ENCODE peak calls at places on chromosomes 1 and 21, in four cellular contexts. One of them, this sample, is unnamed.

GRCh38 chr21:26887241-26887640 is 42.0 kb upstream of the ADAMTS1 start:
- DNase-seq in GM12878: no peak
- DNase-seq in K562: no peak
- DNase-seq in IMR-90: peak
- DNase-seq in this sample: no peak

GRCh38 chr1:24893431-24893830 is 36.6 kb downstream of the RUNX3 start:
- DNase-seq in GM12878: no peak
- DNase-seq in K562: no peak
- DNase-seq in IMR-90: no peak
- DNase-seq in this sample: no peak

GRCh38 chr1:41887365-41887764 is 31.4 kb downstream of the HIVEP3 start:
- DNase-seq in IMR-90: no peak
- DNase-seq in GM12878: no peak
- DNase-seq in K562: no peak
- DNase-seq in this sample: no peak

GRCh38 chr1:49356594-49356993 is 579.9 kb upstream of the BEND5 start:
- DNase-seq in GM12878: no peak
- DNase-seq in IMR-90: no peak
- DNase-seq in K562: no peak
- DNase-seq in this sample: no peak

GRCh38 chr1:214665606-214666110 is 62.7 kb downstream of the CENPF start:
- DNase-seq in GM12878: no peak
- DNase-seq in K562: no peak
- DNase-seq in IMR-90: peak
- DNase-seq in this sample: no peak

GRCh38 chr1:228090613-228091081 is 8.1 kb downstream of the ARF1 start:
- DNase-seq in K562: no peak
- DNase-seq in GM12878: no peak
- DNase-seq in IMR-90: peak
- DNase-seq in this sample: peak

GRCh38 chr1:57421366-57421765 is 2.5 kb downstream of the DAB1 start:
- DNase-seq in K562: no peak
- DNase-seq in IMR-90: no peak
- DNase-seq in GM12878: no peak
- DNase-seq in this sample: no peak

GRCh38 chr1:32338637-32339145 is 2.7 kb upstream of the MARCKSL1 start:
- DNase-seq in GM12878: no peak
- DNase-seq in IMR-90: no peak
- DNase-seq in K562: no peak
- DNase-seq in this sample: no peak

GRCh38 chr1:32733573-32734321 is 31.2 kb upstream of the SYNC start:
- DNase-seq in K562: peak
- DNase-seq in IMR-90: peak
- DNase-seq in GM12878: no peak
- DNase-seq in this sample: no peak

GRCh38 chr1:2232255-2232915 is 4.3 kb downstream of the SKI start:
- DNase-seq in K562: peak
- DNase-seq in IMR-90: no peak
- DNase-seq in GM12878: no peak
- DNase-seq in this sample: no peak

GRCh38 chr1:188763541-188763940 is 1714.1 kb downstream of the BRINP3 start:
- DNase-seq in GM12878: no peak
- DNase-seq in IMR-90: no peak
- DNase-seq in K562: no peak
- DNase-seq in this sample: no peak

GRCh38 chr1:223792046-223792445 is 53.7 kb downstream of the TP53BP2 start:
- DNase-seq in GM12878: no peak
- DNase-seq in IMR-90: no peak
- DNase-seq in K562: no peak
- DNase-seq in this sample: no peak

GRCh38 chr1:168141986-168142385 is 5.3 kb upstream of the GPR161 start:
- DNase-seq in K562: no peak
- DNase-seq in GM12878: no peak
- DNase-seq in IMR-90: no peak
- DNase-seq in this sample: no peak

GRCh38 chr1:170836146-170836545 is 99.2 kb upstream of the MROH9 start:
- DNase-seq in K562: no peak
- DNase-seq in GM12878: no peak
- DNase-seq in IMR-90: peak
- DNase-seq in this sample: no peak

GRCh38 chr1:6870571-6870970 is 85.3 kb downstream of the CAMTA1 start:
- DNase-seq in IMR-90: peak
- DNase-seq in GM12878: no peak
- DNase-seq in K562: no peak
- DNase-seq in this sample: no peak

GRCh38 chr21:14533555-14534400 is 12.3 kb downstream of the SAMSN1 start:
- DNase-seq in GM12878: peak
- DNase-seq in IMR-90: no peak
- DNase-seq in K562: peak
- DNase-seq in this sample: peak

GRCh38 chr1:232335751-232336274 is 294.1 kb downstream of the SIPA1L2 start:
- DNase-seq in IMR-90: no peak
- DNase-seq in GM12878: no peak
- DNase-seq in K562: no peak
- DNase-seq in this sample: no peak

GRCh38 chr1:89524369-89525168 is at the start of gene LRRC8B:
- DNase-seq in IMR-90: peak
- DNase-seq in GM12878: peak
- DNase-seq in K562: peak
- DNase-seq in this sample: peak

GRCh38 chr1:176847052-176847451 is 317.5 kb downstream of the ASTN1 start:
- DNase-seq in K562: no peak
- DNase-seq in IMR-90: no peak
- DNase-seq in GM12878: no peak
- DNase-seq in this sample: no peak

GRCh38 chr1:53155534-53155933 is 13.1 kb upstream of the SLC1A7 start:
- DNase-seq in IMR-90: no peak
- DNase-seq in K562: no peak
- DNase-seq in GM12878: no peak
- DNase-seq in this sample: no peak

GRCh38 chr1:47814592-47815436 is 182.4 kb downstream of the TRABD2B start:
- DNase-seq in IMR-90: no peak
- DNase-seq in K562: no peak
- DNase-seq in GM12878: no peak
- DNase-seq in this sample: no peak

GRCh38 chr1:22048351-22049192 is 3.9 kb upstream of the CDC42 start:
- DNase-seq in GM12878: peak
- DNase-seq in IMR-90: peak
- DNase-seq in K562: peak
- DNase-seq in this sample: no peak

GRCh38 chr1:18653375-18653774 is 22.7 kb downstream of the PAX7 start:
- DNase-seq in K562: no peak
- DNase-seq in GM12878: no peak
- DNase-seq in IMR-90: no peak
- DNase-seq in this sample: no peak

GRCh38 chr1:28110555-28110954 is 22.1 kb upstream of the EYA3 start:
- DNase-seq in GM12878: no peak
- DNase-seq in K562: no peak
- DNase-seq in IMR-90: peak
- DNase-seq in this sample: peak

GRCh38 chr1:39568208-39568607 is 8.4 kb downstream of the PABPC4 start:
- DNase-seq in IMR-90: no peak
- DNase-seq in K562: no peak
- DNase-seq in GM12878: no peak
- DNase-seq in this sample: no peak

GRCh38 chr1:66262233-66262632 is 271.7 kb upstream of the SGIP1 start:
- DNase-seq in K562: no peak
- DNase-seq in IMR-90: peak
- DNase-seq in GM12878: no peak
- DNase-seq in this sample: no peak

GRCh38 chr1:37765937-37766664 is 1.2 kb upstream of the EPHA10 start:
- DNase-seq in K562: peak
- DNase-seq in IMR-90: no peak
- DNase-seq in GM12878: no peak
- DNase-seq in this sample: no peak

GRCh38 chr1:161044535-161044907 is 1.3 kb downstream of the USF1 start:
- DNase-seq in K562: no peak
- DNase-seq in GM12878: no peak
- DNase-seq in IMR-90: peak
- DNase-seq in this sample: no peak

GRCh38 chr21:29170935-29171334 is 40.5 kb downstream of the MAP3K7CL start:
- DNase-seq in GM12878: no peak
- DNase-seq in K562: no peak
- DNase-seq in IMR-90: no peak
- DNase-seq in this sample: no peak

DNA sequence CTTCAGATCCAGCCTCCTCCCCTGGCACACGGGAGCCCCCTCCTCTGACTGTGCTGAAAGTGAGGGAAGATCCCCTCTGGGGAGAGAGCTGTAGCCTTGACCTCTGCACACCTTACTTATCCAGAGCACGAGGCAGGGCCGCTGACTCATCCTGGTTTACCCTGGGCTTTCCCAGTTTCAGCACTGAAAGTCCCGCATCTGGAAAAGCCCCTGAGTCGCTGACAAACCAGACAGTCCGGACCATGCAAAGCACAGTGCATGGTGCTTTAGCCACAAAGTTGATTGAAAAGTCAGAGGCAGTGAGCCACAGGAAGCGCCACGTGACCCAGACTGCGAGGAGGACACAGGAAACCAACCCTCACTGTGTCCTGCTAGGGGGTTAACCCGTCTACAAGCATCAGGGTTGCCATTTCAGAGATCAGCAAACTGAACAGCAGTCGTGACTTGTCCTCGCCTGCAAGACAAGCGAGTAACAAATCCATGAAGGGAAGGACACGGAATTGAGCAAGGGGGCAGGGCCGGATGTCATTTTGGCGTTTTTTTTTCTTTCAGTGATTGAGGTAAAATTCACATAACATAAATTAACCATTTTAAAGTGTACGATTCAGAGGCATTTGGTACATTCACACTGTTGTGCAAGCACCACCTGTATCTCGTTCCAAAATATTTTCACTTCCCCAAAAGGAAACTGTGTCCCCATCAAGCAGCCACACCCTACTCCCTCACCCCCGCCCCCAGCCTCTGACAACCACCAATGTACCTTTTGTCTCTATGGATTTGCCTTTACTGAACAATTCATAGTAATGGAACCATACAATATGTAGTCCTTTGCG is 19.9 kb upstream of the IFNGR2 start:
- DNase-seq in IMR-90: peak
- DNase-seq in GM12878: peak
- DNase-seq in K562: peak
- DNase-seq in this sample: peak
- TF ChIP-seq POLR2A in IMR-90: peak
- TF ChIP-seq POLR2A in GM12878: peak
- TF ChIP-seq POLR2A in K562: no peak
- TF ChIP-seq POLR2A in this sample: peak

GRCh38 chr21:45947716-45948255 is 33.8 kb upstream of the COL6A1 start:
- DNase-seq in K562: no peak
- DNase-seq in GM12878: no peak
- DNase-seq in IMR-90: no peak
- DNase-seq in this sample: no peak

GRCh38 chr21:45948576-45949141 is 32.9 kb upstream of the COL6A1 start:
- DNase-seq in IMR-90: no peak
- DNase-seq in GM12878: no peak
- DNase-seq in K562: peak
- DNase-seq in this sample: no peak

GRCh38 chr21:45951676-45952075 is 29.9 kb upstream of the COL6A1 start:
- DNase-seq in IMR-90: no peak
- DNase-seq in K562: no peak
- DNase-seq in GM12878: no peak
- DNase-seq in this sample: no peak

GRCh38 chr21:45950740-45951515 is 30.6 kb upstream of the COL6A1 start:
- DNase-seq in K562: no peak
- DNase-seq in GM12878: no peak
- DNase-seq in IMR-90: peak
- DNase-seq in this sample: peak

GRCh38 chr21:45949928-45950739 is 31.4 kb upstream of the COL6A1 start:
- DNase-seq in K562: no peak
- DNase-seq in GM12878: no peak
- DNase-seq in IMR-90: no peak
- DNase-seq in this sample: no peak
- TF ChIP-seq FOS in K562: no peak
- TF ChIP-seq FOS in GM12878: no peak
- TF ChIP-seq FOS in IMR-90: no peak
- TF ChIP-seq FOS in this sample: no peak

DNA sequence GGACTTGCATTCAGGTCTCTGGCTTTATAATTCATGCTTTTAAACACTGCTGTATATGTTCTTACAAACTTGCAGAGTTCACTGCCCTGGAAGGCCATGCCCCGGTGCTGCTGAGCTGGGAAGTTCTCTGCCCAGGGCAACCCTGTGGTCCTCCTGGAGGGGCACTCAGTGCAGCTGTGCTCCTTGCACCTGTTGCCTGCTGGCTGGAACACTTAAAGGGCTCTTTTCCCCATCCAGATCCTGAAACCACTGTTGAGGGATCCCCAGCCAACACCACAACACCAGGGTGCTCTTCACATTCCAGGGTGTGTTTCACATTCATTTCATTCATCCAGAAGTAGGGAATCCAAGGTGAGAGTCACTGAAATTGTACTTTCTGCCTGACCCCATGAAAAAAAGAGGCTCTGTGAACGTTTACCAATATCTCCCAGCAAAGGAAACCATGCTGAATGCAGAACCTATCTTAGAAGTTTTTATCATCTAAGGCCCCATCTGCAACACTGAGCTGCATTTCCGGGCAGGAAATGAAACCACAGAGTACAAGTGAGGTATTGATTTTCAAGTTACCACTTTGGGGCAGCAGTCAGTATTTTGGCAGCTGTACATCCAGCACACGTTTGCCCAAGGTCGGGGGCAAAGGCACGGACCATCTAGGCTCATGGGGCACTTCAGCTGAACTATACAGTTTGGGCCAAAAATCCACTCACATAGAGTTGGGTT is 16.4 kb upstream of the KIAA0040 start:
- DNase-seq in GM12878: peak
- DNase-seq in K562: no peak
- DNase-seq in IMR-90: no peak
- DNase-seq in this sample: no peak
- TF ChIP-seq POLR2A in GM12878: peak
- TF ChIP-seq POLR2A in K562: no peak
- TF ChIP-seq POLR2A in IMR-90: no peak
- TF ChIP-seq POLR2A in this sample: no peak

GRCh38 chr21:17576080-17576835 is 36.4 kb downstream of the BTG3 start:
- DNase-seq in IMR-90: no peak
- DNase-seq in K562: no peak
- DNase-seq in GM12878: no peak
- DNase-seq in this sample: no peak

GRCh38 chr21:17578162-17578561 is 34.5 kb downstream of the BTG3 start:
- DNase-seq in GM12878: no peak
- DNase-seq in IMR-90: no peak
- DNase-seq in K562: no peak
- DNase-seq in this sample: no peak

GRCh38 chr21:17572431-17572830 is 40.3 kb downstream of the BTG3 start:
- DNase-seq in IMR-90: no peak
- DNase-seq in GM12878: no peak
- DNase-seq in K562: no peak
- DNase-seq in this sample: no peak

GRCh38 chr21:17577701-17578100 is 35.0 kb downstream of the BTG3 start:
- DNase-seq in K562: no peak
- DNase-seq in IMR-90: no peak
- DNase-seq in GM12878: no peak
- DNase-seq in this sample: no peak

GRCh38 chr21:17575076-17575475 is 37.6 kb downstream of the BTG3 start:
- DNase-seq in IMR-90: no peak
- DNase-seq in K562: no peak
- DNase-seq in GM12878: no peak
- DNase-seq in this sample: no peak
- TF ChIP-seq FOS in IMR-90: no peak
- TF ChIP-seq FOS in K562: no peak
- TF ChIP-seq FOS in GM12878: no peak
- TF ChIP-seq FOS in this sample: no peak